ENCODE peak calls at places on chromosome 21, in four cellular contexts. W is K562, I is H1, E is HepG2. H is an unnamed sample.
A peak's percentile ranks its signal among the peaks of the same experiment; 100 is the strongest.

GRCh38 chr21:45641480-45642035 is 2.0 kb upstream of the PCBP3 start:
- DNase-seq in W (no peak), I (no peak), E (no peak), H (no peak)

GRCh38 chr21:38712076-38712475 is 93.7 kb upstream of the ETS2 start:
- DNase-seq in W (no peak), I (no peak), E (peak; percentile 62), H (peak; percentile 68)

GRCh38 chr21:46154955-46155513 is 345 bp downstream of the FTCD start:
- DNase-seq in W (no peak), I (peak; percentile 43), E (no peak), H (no peak)

GRCh38 chr21:41642399-41642798 is 124.5 kb downstream of the RIPK4 start:
- DNase-seq in W (no peak), I (no peak), E (peak; percentile 14), H (no peak)

GRCh38 chr21:39712976-39713375 is 32.0 kb upstream of the IGSF5 start:
- DNase-seq in W (peak; percentile 18), I (no peak), E (peak; percentile 3), H (no peak)

GRCh38 chr21:37335053-37335452 is 31.5 kb upstream of the DYRK1A start:
- DNase-seq in W (no peak), I (no peak), E (no peak), H (no peak)

GRCh38 chr21:46634966-46635323 is 529 bp upstream of the PRMT2 start:
- DNase-seq in W (no peak), I (no peak), E (peak; percentile 70), H (peak; percentile 89)

GRCh38 chr21:33261635-33262034 is 4.5 kb upstream of the IL10RB start:
- DNase-seq in W (no peak), I (no peak), E (no peak), H (no peak)

GRCh38 chr21:15617968-15618367 is 111.8 kb upstream of the USP25 start:
- DNase-seq in W (no peak), I (no peak), E (no peak), H (peak; percentile 16)

GRCh38 chr21:41559658-41560599 is 52.0 kb upstream of the TMPRSS2 start:
- DNase-seq in W (no peak), I (no peak), E (no peak), H (no peak)

GRCh38 chr21:15423676-15424445 is 305.9 kb upstream of the USP25 start:
- DNase-seq in W (no peak), I (no peak), E (no peak), H (no peak)

GRCh38 chr21:15060776-15061175 is 4.0 kb downstream of the NRIP1 start:
- DNase-seq in W (no peak), I (no peak), E (no peak), H (no peak)

GRCh38 chr21:36337099-36337509 is 17.1 kb downstream of the MORC3 start:
- DNase-seq in W (peak; percentile 45), I (no peak), E (no peak), H (no peak)

GRCh38 chr21:41090981-41091380 is 77.0 kb upstream of the BACE2 start:
- DNase-seq in W (no peak), I (no peak), E (no peak), H (no peak)

GRCh38 chr21:37000381-37000780 is 6.1 kb upstream of the RIPPLY3 start:
- DNase-seq in W (no peak), I (no peak), E (no peak), H (no peak)

GRCh38 chr21:31566061-31566460 is 93.4 kb upstream of the SOD1 start:
- DNase-seq in W (no peak), I (no peak), E (no peak), H (no peak)

GRCh38 chr21:29257701-29258100 is 41.0 kb upstream of the BACH1 start:
- DNase-seq in W (no peak), I (no peak), E (peak; percentile 6), H (no peak)

GRCh38 chr21:38669186-38669585 is 136.5 kb upstream of the ETS2 start:
- DNase-seq in W (peak; percentile 23), I (no peak), E (peak; percentile 20), H (peak; percentile 45)

GRCh38 chr21:46023126-46023985 is 41.8 kb downstream of the COL6A1 start:
- DNase-seq in W (no peak), I (no peak), E (no peak), H (no peak)

GRCh38 chr21:17612023-17612564 is 607 bp downstream of the BTG3 start:
- DNase-seq in W (no peak), I (peak; percentile 64), E (no peak), H (no peak)

GRCh38 chr21:27329255-27329851 is 362.5 kb upstream of the ADAMTS5 start:
- DNase-seq in W (no peak), I (no peak), E (no peak), H (no peak)

GRCh38 chr21:45538381-45539045 is 3.7 kb downstream of the SLC19A1 start:
- DNase-seq in W (no peak), I (peak; percentile 40), E (no peak), H (no peak)

GRCh38 chr21:29271927-29272333 is 26.8 kb upstream of the BACH1 start:
- DNase-seq in W (peak; percentile 17), I (no peak), E (peak; percentile 81), H (no peak)

GRCh38 chr21:46151989-46152938 is 3.1 kb downstream of the FTCD start:
- DNase-seq in W (no peak), I (peak; percentile 46), E (no peak), H (no peak)

GRCh38 chr21:34996304-34997081 is 52.6 kb downstream of the RUNX1 start:
- DNase-seq in W (peak; percentile 55), I (no peak), E (no peak), H (no peak)
- H2AFZ ChIP-seq in W (peak overlapping the region; percentile 88), I (peak overlapping the region; percentile 24), E (no peak overlapping the region), H (no peak overlapping the region)

DNA sequence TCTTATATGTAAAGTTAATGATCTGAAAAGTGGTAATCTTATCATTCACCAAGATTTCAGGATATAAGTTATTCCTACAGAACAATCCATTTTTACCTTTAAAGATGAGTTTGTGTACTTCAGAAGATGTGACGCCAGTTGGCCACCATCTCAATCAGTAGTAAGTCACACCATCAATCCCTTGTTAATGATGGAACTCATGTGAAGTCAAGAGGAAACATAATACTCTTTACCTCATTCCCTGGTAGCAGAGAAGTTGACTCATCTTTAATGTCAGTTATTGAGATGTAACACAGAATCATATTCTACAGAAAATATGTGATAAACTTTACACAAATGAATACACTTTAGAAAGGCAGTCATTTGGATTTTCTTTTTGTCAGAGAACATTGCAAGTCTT is 38.2 kb downstream of the MRPL39 start:
- DNase-seq in W (no peak), I (no peak), E (no peak), H (peak; percentile 11)
- H3K4me2 ChIP-seq in W (no peak overlapping the region), I (no peak overlapping the region), E (no peak overlapping the region), H (no peak overlapping the region)

GRCh38 chr21:42676799-42677198 is 23.4 kb downstream of the PDE9A start:
- DNase-seq in W (no peak), I (no peak), E (no peak), H (no peak)

GRCh38 chr21:42679319-42679981 is 26.0 kb downstream of the PDE9A start:
- DNase-seq in W (no peak), I (no peak), E (no peak), H (no peak)

GRCh38 chr21:42677339-42678117 is 24.1 kb downstream of the PDE9A start:
- DNase-seq in W (no peak), I (no peak), E (no peak), H (peak; percentile 65)

GRCh38 chr21:42678618-42679295 is 25.3 kb downstream of the PDE9A start:
- DNase-seq in W (no peak), I (no peak), E (no peak), H (no peak)

GRCh38 chr21:42678118-42678430 is 24.7 kb downstream of the PDE9A start:
- DNase-seq in W (no peak), I (no peak), E (no peak), H (no peak)
- TF ChIP-seq JUN in W (no peak), I (no peak), E (no peak), H (no peak)

GRCh38 chr21:44456207-44456914 is 1.1 kb downstream of the LRRC3 start:
- DNase-seq in W (no peak), I (no peak), E (no peak), H (peak; percentile 5)

GRCh38 chr21:44453120-44453519 is 2.2 kb upstream of the LRRC3 start:
- DNase-seq in W (no peak), I (no peak), E (no peak), H (no peak)

GRCh38 chr21:44454058-44454457 is 1.3 kb upstream of the LRRC3 start:
- DNase-seq in W (no peak), I (no peak), E (no peak), H (no peak)

GRCh38 chr21:44455524-44456206 is 355 bp downstream of the LRRC3 start:
- DNase-seq in W (peak; percentile 24), I (peak; percentile 69), E (no peak), H (peak; percentile 27)

GRCh38 chr21:44454747-44455523 is at the start of gene LRRC3:
- DNase-seq in W (peak; percentile 95), I (peak; percentile 92), E (peak; percentile 82), H (peak; percentile 74)
- H2AFZ ChIP-seq in W (no peak within 1 kb of the TSS), I (peak within 1 kb of the TSS; percentile 96), E (no peak within 1 kb of the TSS), H (peak within 1 kb of the TSS; percentile 84)

GRCh38 chr21:30372139-30372770 is at the start of gene KRTAP13-2:
- DNase-seq in W (no peak), I (no peak), E (no peak), H (no peak)
- H3K4me2 ChIP-seq in W (no peak within 1 kb of the TSS), I (no peak within 1 kb of the TSS), E (no peak within 1 kb of the TSS), H (no peak within 1 kb of the TSS)

H was measured in endothelial cell of umbilical vein.